ENCODE peak calls at places on chromosome 14, in six cellular contexts. F is NCI-H1092; D is colonic mucosa; B is heart right ventricle; L is CD8-positive, alpha-beta T cell; V is kidney glomerular epithelial cell. W is an unnamed sample.

GRCh38 chr14:103730490-103731035 is 15.0 kb downstream of the ZFYVE21 start:
- DNase-seq in F (no peak), D (no peak), B (peak), L (no peak), V (no peak), W (no peak)

GRCh38 chr14:59632381-59632780 is 55.8 kb upstream of the CCDC175 start:
- DNase-seq in F (peak), D (peak), B (no peak), L (no peak), V (no peak), W (peak)

GRCh38 chr14:100145682-100146464 is 13.6 kb downstream of the DEGS2 start:
- DNase-seq in F (no peak), D (no peak), B (no peak), L (no peak), V (no peak), W (no peak)

GRCh38 chr14:21868442-21869046 is 194.9 kb upstream of the OR4E1 start:
- DNase-seq in F (no peak), D (peak), B (peak), L (peak), V (peak), W (peak)

GRCh38 chr14:95163132-95163531 is 5.8 kb upstream of the DICER1 start:
- DNase-seq in F (no peak), D (no peak), B (no peak), L (no peak), V (no peak), W (no peak)

GRCh38 chr14:71165121-71165574 is 257.9 kb downstream of the PCNX1 start:
- DNase-seq in F (no peak), D (peak), B (no peak), L (no peak), V (no peak), W (no peak)

GRCh38 chr14:75453817-75454434 is 26.1 kb downstream of the JDP2 start:
- DNase-seq in F (no peak), D (no peak), B (no peak), L (no peak), V (no peak), W (no peak)

GRCh38 chr14:65373671-65374039 is 38.9 kb upstream of the FUT8 start:
- DNase-seq in F (no peak), D (no peak), B (no peak), L (no peak), V (no peak), W (no peak)

GRCh38 chr14:96162265-96162664 is 42.4 kb upstream of the BDKRB2 start:
- DNase-seq in F (no peak), D (peak), B (no peak), L (no peak), V (no peak), W (no peak)

GRCh38 chr14:93200553-93200952 is 6.3 kb downstream of the GON7 start:
- DNase-seq in F (no peak), D (no peak), B (no peak), L (no peak), V (no peak), W (no peak)

GRCh38 chr14:20422886-20423285 is 9.6 kb upstream of the TEP1 start:
- DNase-seq in F (no peak), D (no peak), B (no peak), L (no peak), V (no peak), W (no peak)

GRCh38 chr14:34610101-34610500 is 19.8 kb downstream of the SNX6 start:
- DNase-seq in F (no peak), D (no peak), B (no peak), L (no peak), V (no peak), W (no peak)

GRCh38 chr14:69612014-69612758 is 790 bp downstream of the SUSD6 start:
- DNase-seq in F (peak), D (peak), B (no peak), L (no peak), V (peak), W (peak)

GRCh38 chr14:92958373-92959188 is 35.6 kb downstream of the CHGA start:
- DNase-seq in F (peak), D (no peak), B (no peak), L (no peak), V (no peak), W (no peak)

GRCh38 chr14:77139540-77140342 is 1.9 kb downstream of the ZDHHC22 start:
- DNase-seq in F (peak), D (peak), B (no peak), L (no peak), V (no peak), W (no peak)

GRCh38 chr14:59677771-59678211 is 101.2 kb upstream of the CCDC175 start:
- DNase-seq in F (no peak), D (no peak), B (no peak), L (no peak), V (peak), W (no peak)

GRCh38 chr14:58533417-58533816 is 104.3 kb upstream of the DACT1 start:
- DNase-seq in F (no peak), D (no peak), B (peak), L (no peak), V (no peak), W (no peak)

GRCh38 chr14:73770977-73771847 is 57.0 kb upstream of the PNMA1 start:
- DNase-seq in F (no peak), D (no peak), B (no peak), L (no peak), V (no peak), W (no peak)

GRCh38 chr14:101072945-101073597 is 169.5 kb upstream of the RTL1 start:
- DNase-seq in F (peak), D (peak), B (no peak), L (no peak), V (peak), W (no peak)

GRCh38 chr14:75234173-75234855 is 44.3 kb upstream of the FOS start:
- DNase-seq in F (no peak), D (peak), B (peak), L (no peak), V (peak), W (no peak)

GRCh38 chr14:99511421-99512109 is 30.4 kb downstream of the CCNK start:
- DNase-seq in F (no peak), D (peak), B (no peak), L (no peak), V (no peak), W (no peak)

GRCh38 chr14:85252011-85252410 is 277.9 kb upstream of the FLRT2 start:
- DNase-seq in F (no peak), D (no peak), B (no peak), L (no peak), V (no peak), W (no peak)

GRCh38 chr14:98174031-98174430 is 1098.0 kb downstream of the BCL11B start:
- DNase-seq in F (no peak), D (no peak), B (no peak), L (no peak), V (no peak), W (no peak)

GRCh38 chr14:61876362-61877049 is 114.3 kb downstream of the SNAPC1 start:
- DNase-seq in F (peak), D (no peak), B (no peak), L (no peak), V (no peak), W (no peak)

W was measured in CD4-positive, CD25-positive, alpha-beta regulatory T cell.